ENCODE peak calls at places on chromosomes 3 and 15, in nine cellular contexts. Z is non-pigmented ciliary epithelial cell; N is AG09309; O is iris pigment epithelial cell; M is NCI-H1048; U is HCEC 1CT; R is activated naive CD4-positive, alpha-beta T cell treated with anti-CD3 and anti-CD28 coated beads, Interleukin-2, amount 10 ng/mL, durations not matched to agents 7 days and 5 days; K is HFF-Myc; G is stimulated activated CD8-positive, alpha-beta memory T cell treated with anti-CD3 and anti-CD28 coated beads, Interleukin-15, amount 100 ng/mL, for 1 hour. T is an unnamed sample.

GRCh38 chr15:42085721-42086120 is 8.6 kb downstream of the PLA2G4D start:
- DNase-seq in K (no peak), Z (no peak), R (no peak), N (no peak), M (no peak), O (no peak), G (no peak), U (no peak), T (no peak)

GRCh38 chr3:107953707-107954106 is 137.1 kb downstream of the CD47 start:
- DNase-seq in N (no peak), Z (no peak), K (no peak), U (no peak), G (no peak), O (no peak), R (no peak), M (no peak), T (no peak)

GRCh38 chr15:98528056-98528725 is 120.1 kb upstream of the IGF1R start:
- DNase-seq in O (no peak), Z (no peak), M (no peak), R (no peak), U (no peak), K (no peak), G (no peak), N (no peak), T (no peak)

GRCh38 chr3:52366527-52366926 is 50.4 kb downstream of the DNAH1 start:
- DNase-seq in N (no peak), Z (no peak), R (no peak), U (no peak), M (no peak), K (no peak), G (no peak), O (no peak), T (no peak)

GRCh38 chr15:66700412-66700801 is 1.6 kb upstream of the SMAD6 start:
- DNase-seq in U (no peak), K (no peak), O (no peak), N (no peak), R (peak; percentile 38), M (no peak), Z (no peak), G (no peak), T (no peak)

GRCh38 chr15:37059051-37059450 is 41.3 kb downstream of the MEIS2 start:
- DNase-seq in R (no peak), N (peak; percentile 61), M (no peak), U (peak; percentile 83), K (no peak), G (no peak), Z (peak; percentile 61), O (peak; percentile 83), T (peak; percentile 47)

GRCh38 chr3:34582054-34582453 is 783.6 kb downstream of the PDCD6IP start:
- DNase-seq in N (no peak), M (no peak), R (no peak), O (no peak), G (no peak), U (no peak), Z (no peak), K (no peak), T (no peak)

GRCh38 chr15:81419304-81419943 is 45.4 kb upstream of the TMC3 start:
- DNase-seq in N (no peak), Z (no peak), R (no peak), O (peak; percentile 55), U (no peak), M (no peak), G (no peak), K (no peak), T (peak; percentile 80)

GRCh38 chr3:81684739-81685395 is 76.6 kb downstream of the GBE1 start:
- DNase-seq in Z (no peak), O (peak; percentile 14), G (no peak), U (no peak), K (peak; percentile 1), M (no peak), N (no peak), R (no peak), T (no peak)

GRCh38 chr3:195692781-195693427 is 27.9 kb upstream of the MUC20 start:
- DNase-seq in R (no peak), K (no peak), G (no peak), Z (no peak), M (no peak), U (no peak), O (no peak), N (no peak), T (no peak)

T was measured in skeletal muscle cell.